ENCODE peak calls at places on chromosomes 7 and 10, in six cellular contexts. One of them, this sample, is unnamed.

GRCh38 chr10:100709146-100709545 is 36.2 kb upstream of the PAX2 start:
- DNase-seq in mesenchymal stem cell: no peak
- DNase-seq in trophoblast cell: no peak
- DNase-seq in neuronal stem cell: no peak
- DNase-seq in IMR-90: no peak
- DNase-seq in H1: no peak
- DNase-seq in this sample: no peak

GRCh38 chr7:504221-505081 is 15.2 kb downstream of the PDGFA start:
- DNase-seq in trophoblast cell: no peak
- DNase-seq in mesenchymal stem cell: no peak
- DNase-seq in neuronal stem cell: no peak
- DNase-seq in IMR-90: no peak
- DNase-seq in H1: no peak
- DNase-seq in this sample: no peak

GRCh38 chr7:98879198-98879988 is 1.1 kb downstream of the TRRAP start:
- DNase-seq in trophoblast cell: peak
- DNase-seq in mesenchymal stem cell: peak
- DNase-seq in neuronal stem cell: no peak
- DNase-seq in IMR-90: peak
- DNase-seq in H1: peak
- DNase-seq in this sample: peak

GRCh38 chr10:103506061-103506460 is 12.6 kb downstream of the NEURL1 start:
- DNase-seq in IMR-90: no peak
- DNase-seq in H1: no peak
- DNase-seq in mesenchymal stem cell: no peak
- DNase-seq in trophoblast cell: no peak
- DNase-seq in neuronal stem cell: no peak
- DNase-seq in this sample: peak

GRCh38 chr7:55546826-55547225 is 25.5 kb downstream of the VOPP1 start:
- DNase-seq in trophoblast cell: peak
- DNase-seq in mesenchymal stem cell: peak
- DNase-seq in H1: no peak
- DNase-seq in IMR-90: peak
- DNase-seq in neuronal stem cell: no peak
- DNase-seq in this sample: no peak

GRCh38 chr7:101159696-101160674 is 5.4 kb downstream of the VGF start:
- DNase-seq in IMR-90: peak
- DNase-seq in trophoblast cell: no peak
- DNase-seq in neuronal stem cell: no peak
- DNase-seq in mesenchymal stem cell: peak
- DNase-seq in H1: no peak
- DNase-seq in this sample: peak

GRCh38 chr10:65861249-65861648 is 1064.6 kb upstream of the LRRTM3 start:
- DNase-seq in H1: no peak
- DNase-seq in trophoblast cell: peak
- DNase-seq in mesenchymal stem cell: peak
- DNase-seq in IMR-90: no peak
- DNase-seq in neuronal stem cell: no peak
- DNase-seq in this sample: no peak

GRCh38 chr10:80555415-80555814 is 17.7 kb downstream of the SH2D4B start:
- DNase-seq in H1: peak
- DNase-seq in neuronal stem cell: no peak
- DNase-seq in mesenchymal stem cell: no peak
- DNase-seq in trophoblast cell: no peak
- DNase-seq in IMR-90: no peak
- DNase-seq in this sample: no peak

GRCh38 chr7:101990811-101991418 is 173.5 kb downstream of the CUX1 start:
- DNase-seq in IMR-90: no peak
- DNase-seq in trophoblast cell: no peak
- DNase-seq in mesenchymal stem cell: no peak
- DNase-seq in H1: no peak
- DNase-seq in neuronal stem cell: no peak
- DNase-seq in this sample: no peak

GRCh38 chr7:107890493-107890961 is 456 bp upstream of the DLD start:
- DNase-seq in mesenchymal stem cell: no peak
- DNase-seq in trophoblast cell: no peak
- DNase-seq in H1: no peak
- DNase-seq in neuronal stem cell: no peak
- DNase-seq in IMR-90: no peak
- DNase-seq in this sample: no peak

GRCh38 chr7:20785211-20786048 is 1.3 kb downstream of the SP8 start:
- DNase-seq in H1: peak
- DNase-seq in neuronal stem cell: no peak
- DNase-seq in IMR-90: no peak
- DNase-seq in mesenchymal stem cell: no peak
- DNase-seq in trophoblast cell: peak
- DNase-seq in this sample: peak

GRCh38 chr7:17474724-17475344 is 176.4 kb downstream of the AHR start:
- DNase-seq in IMR-90: no peak
- DNase-seq in H1: no peak
- DNase-seq in mesenchymal stem cell: no peak
- DNase-seq in neuronal stem cell: no peak
- DNase-seq in trophoblast cell: peak
- DNase-seq in this sample: peak

GRCh38 chr10:35340975-35341374 is 4.7 kb downstream of the CCNY start:
- DNase-seq in IMR-90: peak
- DNase-seq in neuronal stem cell: no peak
- DNase-seq in H1: no peak
- DNase-seq in mesenchymal stem cell: peak
- DNase-seq in trophoblast cell: no peak
- DNase-seq in this sample: no peak

GRCh38 chr10:23198940-23199767 is 7.0 kb downstream of the PTF1A start:
- DNase-seq in neuronal stem cell: no peak
- DNase-seq in H1: peak
- DNase-seq in IMR-90: no peak
- DNase-seq in trophoblast cell: peak
- DNase-seq in mesenchymal stem cell: peak
- DNase-seq in this sample: peak

GRCh38 chr10:86410542-86411124 is 44.0 kb upstream of the GRID1 start:
- DNase-seq in mesenchymal stem cell: peak
- DNase-seq in H1: no peak
- DNase-seq in trophoblast cell: peak
- DNase-seq in neuronal stem cell: no peak
- DNase-seq in IMR-90: peak
- DNase-seq in this sample: no peak

GRCh38 chr10:110416776-110417732 is 80.7 kb upstream of the DUSP5 start:
- DNase-seq in neuronal stem cell: no peak
- DNase-seq in mesenchymal stem cell: no peak
- DNase-seq in H1: no peak
- DNase-seq in trophoblast cell: no peak
- DNase-seq in IMR-90: no peak
- DNase-seq in this sample: no peak

GRCh38 chr7:12888727-12889126 is 201.3 kb downstream of the ARL4A start:
- DNase-seq in mesenchymal stem cell: peak
- DNase-seq in H1: no peak
- DNase-seq in IMR-90: peak
- DNase-seq in trophoblast cell: peak
- DNase-seq in neuronal stem cell: no peak
- DNase-seq in this sample: no peak

GRCh38 chr10:88379575-88379974 is 203.5 kb downstream of the RNLS start:
- DNase-seq in trophoblast cell: no peak
- DNase-seq in mesenchymal stem cell: peak
- DNase-seq in IMR-90: peak
- DNase-seq in H1: no peak
- DNase-seq in neuronal stem cell: no peak
- DNase-seq in this sample: no peak

GRCh38 chr10:121927361-121927840 is 430 bp downstream of the ATE1 start:
- DNase-seq in H1: peak
- DNase-seq in neuronal stem cell: no peak
- DNase-seq in mesenchymal stem cell: peak
- DNase-seq in trophoblast cell: peak
- DNase-seq in IMR-90: peak
- DNase-seq in this sample: peak

GRCh38 chr10:7950981-7951847 is 103.3 kb upstream of the GATA3 start:
- DNase-seq in H1: no peak
- DNase-seq in IMR-90: peak
- DNase-seq in mesenchymal stem cell: peak
- DNase-seq in neuronal stem cell: no peak
- DNase-seq in trophoblast cell: peak
- DNase-seq in this sample: no peak

GRCh38 chr10:34905200-34905927 is 90.3 kb upstream of the PARD3 start:
- DNase-seq in trophoblast cell: peak
- DNase-seq in mesenchymal stem cell: no peak
- DNase-seq in H1: peak
- DNase-seq in IMR-90: no peak
- DNase-seq in neuronal stem cell: no peak
- DNase-seq in this sample: no peak

GRCh38 chr10:22247636-22248035 is 29.8 kb upstream of the EBLN1 start:
- DNase-seq in neuronal stem cell: no peak
- DNase-seq in trophoblast cell: no peak
- DNase-seq in mesenchymal stem cell: no peak
- DNase-seq in IMR-90: no peak
- DNase-seq in H1: no peak
- DNase-seq in this sample: no peak

GRCh38 chr7:47664650-47665049 is 82.7 kb upstream of the TNS3 start:
- DNase-seq in neuronal stem cell: no peak
- DNase-seq in trophoblast cell: no peak
- DNase-seq in mesenchymal stem cell: no peak
- DNase-seq in IMR-90: no peak
- DNase-seq in H1: no peak
- DNase-seq in this sample: no peak

GRCh38 chr10:103592186-103593021 is 98.9 kb downstream of the NEURL1 start:
- DNase-seq in H1: peak
- DNase-seq in neuronal stem cell: peak
- DNase-seq in IMR-90: peak
- DNase-seq in mesenchymal stem cell: peak
- DNase-seq in trophoblast cell: peak
- DNase-seq in this sample: peak

GRCh38 chr7:120405652-120406051 is 132.7 kb downstream of the KCND2 start:
- DNase-seq in IMR-90: no peak
- DNase-seq in neuronal stem cell: no peak
- DNase-seq in H1: no peak
- DNase-seq in mesenchymal stem cell: no peak
- DNase-seq in trophoblast cell: no peak
- DNase-seq in this sample: no peak

GRCh38 chr7:120402801-120403200 is 129.8 kb downstream of the KCND2 start:
- DNase-seq in H1: no peak
- DNase-seq in IMR-90: peak
- DNase-seq in neuronal stem cell: no peak
- DNase-seq in trophoblast cell: no peak
- DNase-seq in mesenchymal stem cell: peak
- DNase-seq in this sample: no peak

GRCh38 chr7:120400806-120401455 is 128.0 kb downstream of the KCND2 start:
- DNase-seq in IMR-90: no peak
- DNase-seq in H1: no peak
- DNase-seq in neuronal stem cell: no peak
- DNase-seq in trophoblast cell: no peak
- DNase-seq in mesenchymal stem cell: no peak
- DNase-seq in this sample: no peak

GRCh38 chr7:120404042-120404441 is 131.1 kb downstream of the KCND2 start:
- DNase-seq in mesenchymal stem cell: peak
- DNase-seq in neuronal stem cell: no peak
- DNase-seq in trophoblast cell: peak
- DNase-seq in IMR-90: no peak
- DNase-seq in H1: no peak
- DNase-seq in this sample: no peak

GRCh38 chr7:120402368-120402767 is 129.4 kb downstream of the KCND2 start:
- DNase-seq in IMR-90: peak
- DNase-seq in mesenchymal stem cell: no peak
- DNase-seq in trophoblast cell: no peak
- DNase-seq in H1: no peak
- DNase-seq in neuronal stem cell: no peak
- DNase-seq in this sample: no peak
- H2AFZ ChIP-seq in IMR-90: no peak
- H2AFZ ChIP-seq in mesenchymal stem cell: no peak
- H2AFZ ChIP-seq in trophoblast cell: no peak
- H2AFZ ChIP-seq in H1: no peak
- H2AFZ ChIP-seq in neuronal stem cell: peak
- H2AFZ ChIP-seq in this sample: no peak

GRCh38 chr10:4775808-4776207 is 50.2 kb upstream of the AKR1E2 start:
- DNase-seq in neuronal stem cell: no peak
- DNase-seq in mesenchymal stem cell: peak
- DNase-seq in trophoblast cell: no peak
- DNase-seq in H1: no peak
- DNase-seq in IMR-90: peak
- DNase-seq in this sample: no peak
- H3K14ac ChIP-seq in neuronal stem cell: no peak
- H3K14ac ChIP-seq in mesenchymal stem cell: no peak
- H3K14ac ChIP-seq in trophoblast cell: no peak
- H3K14ac ChIP-seq in H1: no peak
- H3K14ac ChIP-seq in IMR-90: no peak
- H3K14ac ChIP-seq in this sample: no peak

DNA sequence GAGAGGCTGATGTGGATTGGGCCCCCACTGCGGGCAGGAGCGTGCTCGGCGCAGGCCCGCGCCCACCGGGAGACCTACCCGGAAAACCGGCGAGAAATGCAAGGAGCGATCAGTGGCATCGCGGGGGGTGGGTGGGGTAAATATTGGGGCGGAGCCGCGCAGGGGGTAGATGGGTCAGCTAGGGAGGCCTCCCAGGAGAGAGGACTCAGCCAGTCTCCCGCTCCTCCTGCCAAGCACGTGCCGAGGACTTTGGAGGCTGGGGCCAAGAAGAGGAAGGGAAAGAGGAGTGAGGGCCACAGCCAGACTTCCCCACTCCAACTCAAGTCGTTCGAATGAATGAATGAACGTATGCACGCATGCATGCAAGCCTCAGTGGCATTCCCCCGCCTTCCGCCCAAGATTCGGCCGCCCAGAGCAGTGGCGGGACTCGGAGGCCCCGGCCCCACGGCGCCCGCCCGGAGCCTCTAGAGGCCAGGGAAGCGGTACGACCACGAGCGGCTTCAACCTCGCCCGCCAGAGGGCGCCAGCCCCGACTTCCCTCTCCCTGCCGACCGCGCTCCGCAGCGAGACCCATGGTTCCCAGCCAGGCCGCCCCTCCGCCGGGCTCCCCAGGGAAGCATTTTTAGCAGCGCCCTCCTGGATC is 3.6 kb downstream of the NPM3 start:
- DNase-seq in neuronal stem cell: peak
- DNase-seq in mesenchymal stem cell: peak
- DNase-seq in IMR-90: peak
- DNase-seq in H1: peak
- DNase-seq in trophoblast cell: peak
- DNase-seq in this sample: peak
- H3K23ac ChIP-seq in neuronal stem cell: peak
- H3K23ac ChIP-seq in mesenchymal stem cell: no peak
- H3K23ac ChIP-seq in IMR-90: peak
- H3K23ac ChIP-seq in H1: no peak
- H3K23ac ChIP-seq in trophoblast cell: no peak
- H3K23ac ChIP-seq in this sample: no peak

DNA sequence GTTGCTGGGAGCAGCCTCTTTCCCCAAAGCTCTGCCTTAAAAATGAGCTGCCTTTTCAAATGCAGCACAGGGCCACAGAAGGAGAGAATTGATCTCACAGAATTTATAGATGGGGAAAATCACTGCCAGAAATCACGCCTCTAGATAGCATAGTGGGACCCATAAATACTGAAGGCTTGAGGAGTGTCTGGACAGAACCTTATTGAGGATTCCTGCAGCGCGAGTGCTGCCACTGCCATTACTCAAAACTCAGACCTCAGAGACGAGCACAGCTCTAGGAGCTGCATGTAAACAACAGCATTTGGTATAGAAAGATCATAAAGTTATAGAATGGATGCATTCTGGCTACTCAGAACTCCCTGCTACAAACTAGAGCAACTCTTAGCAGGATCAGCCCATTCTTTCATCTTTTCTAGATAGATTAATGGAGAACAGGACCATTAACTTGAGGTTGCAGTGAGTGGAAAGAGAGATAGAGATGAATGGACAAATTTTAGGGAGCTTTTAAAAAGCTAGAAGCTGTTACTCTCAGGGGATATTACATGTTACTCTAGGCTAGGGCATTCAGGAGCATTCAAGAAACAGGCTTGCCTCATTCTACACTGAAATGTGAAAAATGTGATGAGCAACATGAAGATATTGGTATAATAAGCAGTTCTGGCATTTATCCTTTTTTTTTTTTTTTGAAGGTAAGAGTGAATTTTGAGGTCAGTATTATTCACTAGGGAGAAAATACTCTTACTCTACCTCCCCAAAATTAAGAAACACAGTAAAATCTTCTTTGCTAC is 267.2 kb upstream of the SLC26A5 start:
- DNase-seq in neuronal stem cell: no peak
- DNase-seq in H1: no peak
- DNase-seq in mesenchymal stem cell: no peak
- DNase-seq in IMR-90: peak
- DNase-seq in trophoblast cell: no peak
- DNase-seq in this sample: no peak
- H2AFZ ChIP-seq in neuronal stem cell: no peak
- H2AFZ ChIP-seq in H1: no peak
- H2AFZ ChIP-seq in mesenchymal stem cell: no peak
- H2AFZ ChIP-seq in IMR-90: no peak
- H2AFZ ChIP-seq in trophoblast cell: no peak
- H2AFZ ChIP-seq in this sample: no peak